ENCODE peak calls at places on chromosomes 7 and 10, in ten cellular contexts. One of them, this sample, is unnamed.

GRCh38 chr10:12826800-12827372 is 174.6 kb downstream of the CCDC3 start:
- DNase-seq in CD4-positive, alpha-beta memory T cell: no peak
- DNase-seq in non-pigmented ciliary epithelial cell: no peak
- DNase-seq in sciatic nerve: no peak
- DNase-seq in activated CD4-positive, alpha-beta T cell treated with anti-CD3 and anti-CD28 coated beads, Interleukin-2, amount 50 U/mL, for 4 hours: no peak
- DNase-seq in RPMI8226: no peak
- DNase-seq in hypothalamus: no peak
- DNase-seq in naive thymus-derived CD4-positive, alpha-beta T cell: no peak
- DNase-seq in body of pancreas: no peak
- DNase-seq in fibroblast of mammary gland: no peak
- DNase-seq in this sample: no peak

GRCh38 chr10:122830965-122831353 is 14.7 kb downstream of the CUZD1 start:
- DNase-seq in CD4-positive, alpha-beta memory T cell: no peak
- DNase-seq in non-pigmented ciliary epithelial cell: no peak
- DNase-seq in sciatic nerve: no peak
- DNase-seq in activated CD4-positive, alpha-beta T cell treated with anti-CD3 and anti-CD28 coated beads, Interleukin-2, amount 50 U/mL, for 4 hours: no peak
- DNase-seq in RPMI8226: no peak
- DNase-seq in hypothalamus: no peak
- DNase-seq in naive thymus-derived CD4-positive, alpha-beta T cell: no peak
- DNase-seq in body of pancreas: no peak
- DNase-seq in fibroblast of mammary gland: no peak
- DNase-seq in this sample: no peak

GRCh38 chr10:43922335-43923280 is 273.9 kb upstream of the ZNF32 start:
- DNase-seq in CD4-positive, alpha-beta memory T cell: no peak
- DNase-seq in non-pigmented ciliary epithelial cell: no peak
- DNase-seq in sciatic nerve: no peak
- DNase-seq in activated CD4-positive, alpha-beta T cell treated with anti-CD3 and anti-CD28 coated beads, Interleukin-2, amount 50 U/mL, for 4 hours: no peak
- DNase-seq in RPMI8226: no peak
- DNase-seq in hypothalamus: no peak
- DNase-seq in naive thymus-derived CD4-positive, alpha-beta T cell: no peak
- DNase-seq in body of pancreas: no peak
- DNase-seq in fibroblast of mammary gland: no peak
- DNase-seq in this sample: no peak

GRCh38 chr10:24603333-24603732 is 120.4 kb downstream of the ARHGAP21 start:
- DNase-seq in CD4-positive, alpha-beta memory T cell: no peak
- DNase-seq in non-pigmented ciliary epithelial cell: peak; percentile 22
- DNase-seq in sciatic nerve: no peak
- DNase-seq in activated CD4-positive, alpha-beta T cell treated with anti-CD3 and anti-CD28 coated beads, Interleukin-2, amount 50 U/mL, for 4 hours: no peak
- DNase-seq in RPMI8226: no peak
- DNase-seq in hypothalamus: no peak
- DNase-seq in naive thymus-derived CD4-positive, alpha-beta T cell: no peak
- DNase-seq in body of pancreas: no peak
- DNase-seq in fibroblast of mammary gland: peak; percentile 71
- DNase-seq in this sample: no peak

GRCh38 chr7:126398851-126399529 is 853.8 kb downstream of the GRM8 start:
- DNase-seq in CD4-positive, alpha-beta memory T cell: no peak
- DNase-seq in non-pigmented ciliary epithelial cell: no peak
- DNase-seq in sciatic nerve: no peak
- DNase-seq in activated CD4-positive, alpha-beta T cell treated with anti-CD3 and anti-CD28 coated beads, Interleukin-2, amount 50 U/mL, for 4 hours: no peak
- DNase-seq in RPMI8226: no peak
- DNase-seq in hypothalamus: no peak
- DNase-seq in naive thymus-derived CD4-positive, alpha-beta T cell: no peak
- DNase-seq in body of pancreas: no peak
- DNase-seq in fibroblast of mammary gland: no peak
- DNase-seq in this sample: no peak

GRCh38 chr10:67256984-67257383 is 331.1 kb downstream of the LRRTM3 start:
- DNase-seq in CD4-positive, alpha-beta memory T cell: no peak
- DNase-seq in non-pigmented ciliary epithelial cell: no peak
- DNase-seq in sciatic nerve: no peak
- DNase-seq in activated CD4-positive, alpha-beta T cell treated with anti-CD3 and anti-CD28 coated beads, Interleukin-2, amount 50 U/mL, for 4 hours: no peak
- DNase-seq in RPMI8226: no peak
- DNase-seq in hypothalamus: no peak
- DNase-seq in naive thymus-derived CD4-positive, alpha-beta T cell: no peak
- DNase-seq in body of pancreas: no peak
- DNase-seq in fibroblast of mammary gland: no peak
- DNase-seq in this sample: no peak

GRCh38 chr10:5762531-5762930 is 50.7 kb downstream of the GDI2 start:
- DNase-seq in CD4-positive, alpha-beta memory T cell: no peak
- DNase-seq in non-pigmented ciliary epithelial cell: no peak
- DNase-seq in sciatic nerve: no peak
- DNase-seq in activated CD4-positive, alpha-beta T cell treated with anti-CD3 and anti-CD28 coated beads, Interleukin-2, amount 50 U/mL, for 4 hours: no peak
- DNase-seq in RPMI8226: no peak
- DNase-seq in hypothalamus: no peak
- DNase-seq in naive thymus-derived CD4-positive, alpha-beta T cell: no peak
- DNase-seq in body of pancreas: no peak
- DNase-seq in fibroblast of mammary gland: no peak
- DNase-seq in this sample: no peak

GRCh38 chr7:28685660-28686417 is 272.3 kb downstream of the TRIL start:
- DNase-seq in CD4-positive, alpha-beta memory T cell: no peak
- DNase-seq in non-pigmented ciliary epithelial cell: peak; percentile 98
- DNase-seq in sciatic nerve: peak; percentile 94
- DNase-seq in activated CD4-positive, alpha-beta T cell treated with anti-CD3 and anti-CD28 coated beads, Interleukin-2, amount 50 U/mL, for 4 hours: no peak
- DNase-seq in RPMI8226: peak; percentile 79
- DNase-seq in hypothalamus: peak; percentile 95
- DNase-seq in naive thymus-derived CD4-positive, alpha-beta T cell: no peak
- DNase-seq in body of pancreas: peak; percentile 96
- DNase-seq in fibroblast of mammary gland: peak; percentile 99
- DNase-seq in this sample: peak; percentile 95

GRCh38 chr7:68243128-68243527 is 1246.5 kb downstream of the TYW1 start:
- DNase-seq in CD4-positive, alpha-beta memory T cell: no peak
- DNase-seq in non-pigmented ciliary epithelial cell: no peak
- DNase-seq in sciatic nerve: no peak
- DNase-seq in activated CD4-positive, alpha-beta T cell treated with anti-CD3 and anti-CD28 coated beads, Interleukin-2, amount 50 U/mL, for 4 hours: no peak
- DNase-seq in RPMI8226: no peak
- DNase-seq in hypothalamus: no peak
- DNase-seq in naive thymus-derived CD4-positive, alpha-beta T cell: no peak
- DNase-seq in body of pancreas: no peak
- DNase-seq in fibroblast of mammary gland: no peak
- DNase-seq in this sample: no peak

GRCh38 chr7:119175916-119176627 is 951.6 kb downstream of the ANKRD7 start:
- DNase-seq in CD4-positive, alpha-beta memory T cell: no peak
- DNase-seq in non-pigmented ciliary epithelial cell: peak; percentile 32
- DNase-seq in sciatic nerve: no peak
- DNase-seq in activated CD4-positive, alpha-beta T cell treated with anti-CD3 and anti-CD28 coated beads, Interleukin-2, amount 50 U/mL, for 4 hours: no peak
- DNase-seq in RPMI8226: peak; percentile 82
- DNase-seq in hypothalamus: peak; percentile 22
- DNase-seq in naive thymus-derived CD4-positive, alpha-beta T cell: no peak
- DNase-seq in body of pancreas: peak; percentile 38
- DNase-seq in fibroblast of mammary gland: peak; percentile 74
- DNase-seq in this sample: peak; percentile 33

GRCh38 chr7:130476287-130477001 is 15.4 kb upstream of the MEST start:
- DNase-seq in CD4-positive, alpha-beta memory T cell: no peak
- DNase-seq in non-pigmented ciliary epithelial cell: peak; percentile 64
- DNase-seq in sciatic nerve: no peak
- DNase-seq in activated CD4-positive, alpha-beta T cell treated with anti-CD3 and anti-CD28 coated beads, Interleukin-2, amount 50 U/mL, for 4 hours: no peak
- DNase-seq in RPMI8226: peak; percentile 71
- DNase-seq in hypothalamus: no peak
- DNase-seq in naive thymus-derived CD4-positive, alpha-beta T cell: no peak
- DNase-seq in body of pancreas: no peak
- DNase-seq in fibroblast of mammary gland: peak; percentile 27
- DNase-seq in this sample: no peak

GRCh38 chr7:85510287-85510686 is 323.4 kb upstream of the SEMA3D start:
- DNase-seq in CD4-positive, alpha-beta memory T cell: no peak
- DNase-seq in non-pigmented ciliary epithelial cell: no peak
- DNase-seq in sciatic nerve: no peak
- DNase-seq in activated CD4-positive, alpha-beta T cell treated with anti-CD3 and anti-CD28 coated beads, Interleukin-2, amount 50 U/mL, for 4 hours: no peak
- DNase-seq in RPMI8226: no peak
- DNase-seq in hypothalamus: no peak
- DNase-seq in naive thymus-derived CD4-positive, alpha-beta T cell: no peak
- DNase-seq in body of pancreas: no peak
- DNase-seq in fibroblast of mammary gland: peak; percentile 12
- DNase-seq in this sample: no peak

GRCh38 chr7:82803411-82803810 is 359.3 kb downstream of the PCLO start:
- DNase-seq in CD4-positive, alpha-beta memory T cell: no peak
- DNase-seq in non-pigmented ciliary epithelial cell: no peak
- DNase-seq in sciatic nerve: no peak
- DNase-seq in activated CD4-positive, alpha-beta T cell treated with anti-CD3 and anti-CD28 coated beads, Interleukin-2, amount 50 U/mL, for 4 hours: no peak
- DNase-seq in RPMI8226: no peak
- DNase-seq in hypothalamus: no peak
- DNase-seq in naive thymus-derived CD4-positive, alpha-beta T cell: no peak
- DNase-seq in body of pancreas: no peak
- DNase-seq in fibroblast of mammary gland: peak; percentile 4
- DNase-seq in this sample: no peak

GRCh38 chr10:131001438-131001837 is 310.1 kb downstream of the TCERG1L start:
- DNase-seq in CD4-positive, alpha-beta memory T cell: no peak
- DNase-seq in non-pigmented ciliary epithelial cell: no peak
- DNase-seq in sciatic nerve: no peak
- DNase-seq in activated CD4-positive, alpha-beta T cell treated with anti-CD3 and anti-CD28 coated beads, Interleukin-2, amount 50 U/mL, for 4 hours: no peak
- DNase-seq in RPMI8226: peak; percentile 30
- DNase-seq in hypothalamus: no peak
- DNase-seq in naive thymus-derived CD4-positive, alpha-beta T cell: no peak
- DNase-seq in body of pancreas: no peak
- DNase-seq in fibroblast of mammary gland: no peak
- DNase-seq in this sample: no peak

GRCh38 chr7:130622866-130623265 is 45.7 kb downstream of the COPG2 start:
- DNase-seq in CD4-positive, alpha-beta memory T cell: no peak
- DNase-seq in non-pigmented ciliary epithelial cell: no peak
- DNase-seq in sciatic nerve: no peak
- DNase-seq in activated CD4-positive, alpha-beta T cell treated with anti-CD3 and anti-CD28 coated beads, Interleukin-2, amount 50 U/mL, for 4 hours: no peak
- DNase-seq in RPMI8226: no peak
- DNase-seq in hypothalamus: no peak
- DNase-seq in naive thymus-derived CD4-positive, alpha-beta T cell: no peak
- DNase-seq in body of pancreas: no peak
- DNase-seq in fibroblast of mammary gland: no peak
- DNase-seq in this sample: no peak

GRCh38 chr10:12482586-12482985 is 133.2 kb downstream of the CAMK1D start:
- DNase-seq in CD4-positive, alpha-beta memory T cell: no peak
- DNase-seq in non-pigmented ciliary epithelial cell: no peak
- DNase-seq in sciatic nerve: no peak
- DNase-seq in activated CD4-positive, alpha-beta T cell treated with anti-CD3 and anti-CD28 coated beads, Interleukin-2, amount 50 U/mL, for 4 hours: no peak
- DNase-seq in RPMI8226: no peak
- DNase-seq in hypothalamus: no peak
- DNase-seq in naive thymus-derived CD4-positive, alpha-beta T cell: no peak
- DNase-seq in body of pancreas: no peak
- DNase-seq in fibroblast of mammary gland: no peak
- DNase-seq in this sample: no peak

This sample was measured in thyroid gland.